ENCODE peak calls at places on chromosomes 1 and 21, in four cellular contexts. C is suprapubic skin, A is kidney, Z is SK-N-SH. U is an unnamed sample. For H3K4me1 and H3K36me3, the result is how much of the 10 kb centered on the place peaks cover.

GRCh38 chr1:22406722-22407495 is 44.7 kb upstream of the ZBTB40 start:
- DNase-seq in A (no peak), Z (no peak), C (no peak), U (no peak)

GRCh38 chr21:34365794-34366193 is 2.0 kb downstream of the KCNE2 start:
- DNase-seq in Z (no peak), C (no peak), A (no peak), U (no peak)

GRCh38 chr1:24382165-24382577 is 31.4 kb downstream of the STPG1 start:
- DNase-seq in C (no peak), Z (no peak), A (no peak), U (no peak)

GRCh38 chr1:10852018-10852417 is 55.6 kb upstream of the CASZ1 start:
- DNase-seq in A (no peak), Z (no peak), C (no peak), U (peak)

GRCh38 chr1:22024485-22025367 is 23.3 kb downstream of the CELA3A start:
- DNase-seq in C (peak), Z (peak), A (peak), U (peak)

GRCh38 chr1:205922806-205923205 is 20.4 kb downstream of the SLC26A9 start:
- DNase-seq in C (peak), Z (no peak), A (no peak), U (no peak)

GRCh38 chr1:206706298-206706791 is 21.6 kb downstream of the MAPKAPK2 start:
- DNase-seq in A (peak), C (peak), Z (no peak), U (peak)

GRCh38 chr1:49016030-49016991 is 239.6 kb upstream of the BEND5 start:
- DNase-seq in A (no peak), Z (no peak), C (no peak), U (no peak)

GRCh38 chr1:176691251-176692228 is 228.6 kb downstream of the PAPPA2 start:
- DNase-seq in C (no peak), A (no peak), Z (peak), U (peak)

GRCh38 chr1:145872421-145872891 is 13.2 kb downstream of the ANKRD35 start:
- DNase-seq in Z (no peak), C (peak), A (peak), U (peak)

GRCh38 chr21:30194701-30195299 is 21.1 kb downstream of the CLDN8 start:
- DNase-seq in C (no peak), A (no peak), Z (peak), U (no peak)

GRCh38 chr1:219085082-219085481 is 88.6 kb upstream of the LYPLAL1 start:
- DNase-seq in A (no peak), Z (no peak), C (no peak), U (peak)

GRCh38 chr1:201885531-201886075 is 3.1 kb upstream of the SHISA4 start:
- DNase-seq in A (no peak), C (no peak), Z (no peak), U (peak)

GRCh38 chr1:106063510-106063909 is 993.0 kb upstream of the PRMT6 start:
- DNase-seq in C (no peak), A (no peak), Z (no peak), U (no peak)

GRCh38 chr1:63643517-63643916 is 50.3 kb downstream of the PGM1 start:
- DNase-seq in Z (no peak), C (no peak), A (no peak), U (no peak)

GRCh38 chr1:28170036-28170596 is 6.4 kb downstream of the PTAFR start:
- DNase-seq in A (no peak), C (no peak), Z (no peak), U (no peak)

GRCh38 chr1:219058891-219059820 is 114.5 kb upstream of the LYPLAL1 start:
- DNase-seq in C (no peak), Z (no peak), A (no peak), U (no peak)

GRCh38 chr21:26826801-26827200 is 18.4 kb downstream of the ADAMTS1 start:
- DNase-seq in C (no peak), A (no peak), Z (no peak), U (no peak)

GRCh38 chr1:202752799-202753198 is 42.5 kb upstream of the SYT2 start:
- DNase-seq in Z (no peak), C (no peak), A (no peak), U (no peak)

GRCh38 chr1:5379176-5379759 is 613.0 kb downstream of the NPHP4 start:
- DNase-seq in C (no peak), A (no peak), Z (peak), U (no peak)

GRCh38 chr1:67642694-67643093 is 42.3 kb upstream of the GADD45A start:
- DNase-seq in Z (no peak), C (no peak), A (no peak), U (no peak)

GRCh38 chr1:223234534-223234933 is 91.5 kb upstream of the TLR5 start:
- DNase-seq in Z (no peak), A (no peak), C (no peak), U (no peak)

GRCh38 chr1:2796890-2797740 is 4.4 kb downstream of the TTC34 start:
- DNase-seq in Z (no peak), A (peak), C (peak), U (peak)

GRCh38 chr1:30471307-30471706 is 252.1 kb downstream of the MATN1 start:
- DNase-seq in A (no peak), Z (no peak), C (peak), U (no peak)

GRCh38 chr1:78441921-78442320 is 48.9 kb upstream of the PTGFR start:
- DNase-seq in C (no peak), A (no peak), Z (no peak), U (peak)

GRCh38 chr21:45073301-45074047 is 906 bp upstream of the ADARB1 start:
- DNase-seq in C (no peak), Z (peak), A (peak), U (peak)

GRCh38 chr1:156707486-156708244 is 2.3 kb upstream of the CRABP2 start:
- DNase-seq in Z (no peak), A (no peak), C (peak), U (no peak)

GRCh38 chr1:54486864-54487263 is 61.2 kb upstream of the ACOT11 start:
- DNase-seq in A (no peak), Z (no peak), C (no peak), U (peak)

GRCh38 chr1:2583871-2584341 is 2.7 kb upstream of the PRXL2B start:
- DNase-seq in A (peak), C (no peak), Z (no peak), U (peak)

GRCh38 chr1:196637606-196638005 is 14.2 kb upstream of the CFH start:
- DNase-seq in C (no peak), Z (no peak), A (no peak), U (no peak)

GRCh38 chr1:41370756-41371420 is 9.7 kb downstream of the FOXO6 start:
- DNase-seq in Z (no peak), A (no peak), C (no peak), U (peak)

GRCh38 chr1:183023146-183023600 is at the start of gene LAMC1:
- DNase-seq in Z (peak), A (peak), C (peak), U (peak)

GRCh38 chr1:4396571-4396970 is 257.8 kb upstream of the AJAP1 start:
- DNase-seq in A (no peak), Z (no peak), C (no peak), U (no peak)

GRCh38 chr1:22658385-22659163 is 5.5 kb downstream of the C1QB start:
- DNase-seq in C (no peak), Z (no peak), A (no peak), U (peak)

DNA sequence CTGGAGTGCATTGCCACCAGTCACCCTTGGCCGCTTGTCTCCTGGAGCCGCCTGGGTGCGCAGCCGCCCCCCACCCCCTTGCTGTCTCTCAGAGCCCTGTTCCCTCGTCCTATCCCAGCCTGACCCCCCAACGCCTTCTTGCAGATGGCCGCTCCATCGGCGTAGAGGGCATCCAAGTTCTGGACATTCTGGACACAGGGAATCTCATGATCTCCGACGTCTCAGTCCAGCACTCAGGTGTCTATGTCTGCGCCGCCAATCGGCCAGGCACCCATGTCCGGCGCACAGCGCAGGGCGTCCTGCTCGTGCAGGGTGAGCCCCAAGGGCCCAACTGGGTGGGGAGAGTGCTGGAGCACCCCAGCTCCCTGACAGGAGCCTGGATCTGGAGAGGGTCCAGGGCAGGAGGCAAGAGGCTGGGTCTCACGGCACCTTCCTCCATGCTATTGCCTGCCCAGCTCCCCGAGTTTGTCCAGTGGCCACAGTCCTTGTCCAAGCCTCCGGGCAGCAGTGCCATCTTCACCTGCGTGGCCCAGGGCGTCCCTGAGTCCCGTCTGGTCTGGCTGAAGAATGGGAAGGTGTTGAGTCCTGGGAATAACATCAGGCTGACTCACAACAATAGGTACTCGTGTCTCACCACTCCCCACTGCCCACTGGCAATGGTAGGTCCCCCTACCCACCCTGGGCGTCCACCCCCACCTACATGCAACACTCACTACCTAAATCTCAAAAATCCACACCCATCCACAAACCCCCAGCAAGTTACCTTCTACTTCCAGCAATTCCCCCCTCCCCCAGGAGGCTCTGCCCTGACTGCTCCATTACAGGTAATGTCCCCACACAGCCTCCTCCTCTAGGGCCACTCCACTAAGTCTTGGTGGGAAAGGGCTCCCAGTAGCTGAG is 24.6 kb downstream of the SLC27A3 start:
- DNase-seq in Z (no peak), A (no peak), C (no peak), U (no peak)
- H3K4me1 ChIP-seq in Z (under half), A (under half), C (under half), U (under half)

DNA sequence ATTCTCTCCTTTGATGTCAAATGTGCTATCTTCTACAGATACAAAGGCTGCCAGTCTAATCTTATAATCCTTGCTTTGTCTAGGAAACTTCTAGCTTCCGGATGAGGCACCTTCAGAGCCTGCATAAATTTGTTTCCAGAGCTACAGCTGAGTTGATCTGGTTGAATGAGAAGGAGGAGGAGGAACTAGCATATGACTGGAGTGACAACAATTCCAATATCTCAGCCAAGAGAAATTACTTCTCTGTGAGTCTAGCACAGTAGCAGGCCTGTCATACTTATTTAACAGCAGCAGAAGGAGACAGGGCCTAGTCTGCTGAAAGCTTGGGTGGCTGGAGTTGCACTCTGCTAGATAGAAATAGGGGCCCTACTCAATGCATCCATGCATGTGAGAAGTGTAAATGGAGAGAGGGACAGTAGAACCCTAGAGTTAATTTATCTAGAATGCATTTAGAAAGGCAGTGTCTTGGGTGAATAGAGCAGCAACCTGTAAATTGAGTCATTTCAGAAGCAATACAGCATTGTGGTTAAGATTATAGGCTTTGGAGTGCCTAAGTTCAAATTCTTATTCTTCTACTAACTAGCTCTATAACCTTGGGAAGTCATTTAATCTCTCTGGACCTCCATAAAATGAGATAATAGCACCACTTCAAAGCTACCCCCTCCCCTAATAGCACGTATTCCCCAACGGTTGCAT is 89.0 kb downstream of the MACF1 start:
- DNase-seq in Z (no peak), C (no peak), A (no peak), U (peak)
- H3K36me3 ChIP-seq in Z (half or more), C (half or more), A (under half), U (half or more)

DNA sequence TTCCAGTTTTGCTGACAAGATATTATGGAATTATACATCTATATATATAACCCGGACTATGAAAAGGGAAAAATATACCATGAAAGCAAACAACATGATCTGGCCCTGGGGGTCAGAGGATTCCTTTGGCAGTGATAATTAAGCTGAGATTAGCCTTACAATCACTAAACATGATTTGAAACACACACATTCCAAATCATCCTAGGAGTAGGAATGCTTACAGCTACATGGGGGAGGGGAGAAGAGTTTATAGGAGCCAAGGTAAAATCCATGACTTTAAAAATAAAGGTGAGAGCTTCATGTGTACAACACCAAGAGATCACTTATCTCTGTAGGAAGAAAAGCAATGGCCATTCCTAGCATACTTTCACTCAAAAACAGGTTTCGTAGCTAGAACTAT is 57.6 kb downstream of the AKT3 start:
- DNase-seq in Z (no peak), C (no peak), A (no peak), U (no peak)
- H3K4me1 ChIP-seq in Z (under half), C (under half), A (under half), U (under half)

GRCh38 chr1:32042330-32042729 is 28.7 kb downstream of the KHDRBS1 start:
- DNase-seq in Z (no peak), C (no peak), A (no peak), U (no peak)
- H3K36me3 ChIP-seq in Z (half or more), C (under half), A (half or more), U (half or more)

DNA sequence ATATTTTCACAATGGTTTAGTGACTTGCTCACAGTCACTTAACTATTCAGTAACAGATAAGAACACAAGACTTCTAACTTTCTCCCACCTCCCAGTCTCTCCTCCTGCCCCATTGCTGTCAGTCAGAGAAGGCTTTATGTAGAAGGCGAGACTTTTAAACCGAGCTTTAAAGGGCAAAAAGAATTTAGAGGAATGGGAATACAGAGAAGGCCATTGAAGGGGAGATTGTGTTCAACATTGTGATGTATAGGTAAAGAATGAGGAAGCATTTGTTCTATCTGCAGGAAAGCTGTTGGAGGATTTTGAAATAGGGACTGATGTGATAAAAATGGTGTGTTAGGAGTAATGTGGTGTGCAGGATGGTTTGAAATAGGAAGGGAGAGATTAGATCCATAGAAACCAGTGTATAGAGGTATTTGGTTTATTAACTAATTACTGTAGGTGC is 7.3 kb downstream of the POU2F1 start:
- DNase-seq in C (no peak), Z (no peak), A (no peak), U (no peak)
- H3K4me1 ChIP-seq in C (under half), Z (under half), A (under half), U (under half)

GRCh38 chr1:113101588-113101987 is 28.6 kb downstream of the LRIG2 start:
- DNase-seq in Z (no peak), C (no peak), A (no peak), U (peak)

GRCh38 chr1:113103048-113103447 is 30.1 kb downstream of the LRIG2 start:
- DNase-seq in A (no peak), C (no peak), Z (no peak), U (no peak)

GRCh38 chr1:113103977-113104376 is 31.0 kb downstream of the LRIG2 start:
- DNase-seq in A (no peak), Z (no peak), C (no peak), U (no peak)

GRCh38 chr1:113109908-113110554 is 37.0 kb downstream of the LRIG2 start:
- DNase-seq in C (no peak), Z (peak), A (no peak), U (peak)

GRCh38 chr1:113106910-113107309 is 33.9 kb downstream of the LRIG2 start:
- DNase-seq in A (no peak), C (no peak), Z (no peak), U (no peak)
- H3K36me3 ChIP-seq in A (under half), C (half or more), Z (half or more), U (half or more)

DNA sequence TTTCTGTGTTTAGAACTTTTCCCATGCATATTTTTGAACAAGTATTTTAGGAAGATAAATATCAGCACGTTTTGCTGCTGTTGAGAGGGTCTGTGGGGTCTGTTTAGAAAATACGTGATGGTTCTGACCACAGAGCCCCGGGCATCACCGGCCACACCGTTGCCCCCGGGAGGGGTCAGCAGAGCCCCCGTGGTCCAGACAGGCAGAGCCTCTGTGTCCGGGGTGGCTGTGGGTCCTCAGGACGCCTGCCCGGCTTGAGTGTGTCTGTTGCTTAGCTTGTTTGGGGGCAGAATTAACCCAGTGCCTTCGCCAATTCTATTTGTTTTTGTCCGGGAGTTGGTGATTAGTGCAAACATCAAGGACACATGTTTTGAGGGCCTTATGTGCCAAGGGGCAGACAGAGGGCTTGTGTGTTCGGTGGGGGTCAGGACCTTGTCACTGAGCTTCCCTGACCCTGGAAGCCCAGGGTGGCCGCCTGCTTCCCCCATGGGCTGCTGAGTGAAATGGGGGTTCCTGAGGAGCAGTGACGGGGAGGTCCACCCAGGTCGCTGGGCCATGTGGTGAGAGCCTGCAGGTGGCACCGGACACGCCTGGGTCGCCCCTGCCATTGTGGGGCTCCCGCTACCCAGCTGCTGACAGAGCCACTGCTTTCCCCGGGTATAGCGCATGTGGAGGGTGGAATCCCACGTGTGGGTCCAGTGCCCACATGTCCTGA is 122.2 kb downstream of the SIK1 start:
- DNase-seq in A (peak), Z (no peak), C (peak), U (no peak)
- H3K4me1 ChIP-seq in A (under half), Z (under half), C (half or more), U (under half)